ENCODE peak calls at places on chromosomes 7 and 10, in five cellular contexts. One of them, this sample, is unnamed.

GRCh38 chr7:121006731-121007315 is 18.3 kb downstream of the CPED1 start:
- DNase-seq in cardiac muscle cell: no peak
- DNase-seq in left lung: no peak
- DNase-seq in endothelial cell: peak
- DNase-seq in H1: no peak
- DNase-seq in this sample: no peak

GRCh38 chr7:31811650-31812461 is 124.8 kb downstream of the PPP1R17 start:
- DNase-seq in cardiac muscle cell: no peak
- DNase-seq in left lung: peak
- DNase-seq in endothelial cell: no peak
- DNase-seq in H1: no peak
- DNase-seq in this sample: no peak

GRCh38 chr10:16436367-16436757 is 448 bp upstream of the PTER start:
- DNase-seq in cardiac muscle cell: peak
- DNase-seq in left lung: peak
- DNase-seq in endothelial cell: no peak
- DNase-seq in H1: no peak
- DNase-seq in this sample: no peak

GRCh38 chr7:10685040-10685439 is 288.6 kb upstream of the PHF14 start:
- DNase-seq in cardiac muscle cell: no peak
- DNase-seq in left lung: no peak
- DNase-seq in endothelial cell: no peak
- DNase-seq in H1: no peak
- DNase-seq in this sample: no peak

GRCh38 chr7:64997927-64998391 is 7.1 kb upstream of the ZNF117 start:
- DNase-seq in cardiac muscle cell: peak
- DNase-seq in left lung: no peak
- DNase-seq in endothelial cell: no peak
- DNase-seq in H1: no peak
- DNase-seq in this sample: no peak

GRCh38 chr10:45181483-45181882 is 133.9 kb downstream of the OR13A1 start:
- DNase-seq in cardiac muscle cell: no peak
- DNase-seq in left lung: peak
- DNase-seq in endothelial cell: no peak
- DNase-seq in H1: no peak
- DNase-seq in this sample: no peak

GRCh38 chr10:91144961-91145360 is 75.5 kb upstream of the PCGF5 start:
- DNase-seq in cardiac muscle cell: no peak
- DNase-seq in left lung: no peak
- DNase-seq in endothelial cell: no peak
- DNase-seq in H1: no peak
- DNase-seq in this sample: no peak

GRCh38 chr7:75534727-75535307 is 42.7 kb downstream of the SPDYE5 start:
- DNase-seq in cardiac muscle cell: no peak
- DNase-seq in left lung: no peak
- DNase-seq in endothelial cell: no peak
- DNase-seq in H1: no peak
- DNase-seq in this sample: peak

GRCh38 chr10:128530301-128530700 is 404.1 kb upstream of the MKI67 start:
- DNase-seq in cardiac muscle cell: no peak
- DNase-seq in left lung: no peak
- DNase-seq in endothelial cell: peak
- DNase-seq in H1: no peak
- DNase-seq in this sample: no peak

GRCh38 chr7:140229591-140230516 is 53.1 kb upstream of the KDM7A start:
- DNase-seq in cardiac muscle cell: peak
- DNase-seq in left lung: peak
- DNase-seq in endothelial cell: peak
- DNase-seq in H1: no peak
- DNase-seq in this sample: no peak

GRCh38 chr7:86939197-86939814 is 120.1 kb downstream of the ELAPOR2 start:
- DNase-seq in cardiac muscle cell: peak
- DNase-seq in left lung: no peak
- DNase-seq in endothelial cell: peak
- DNase-seq in H1: no peak
- DNase-seq in this sample: no peak

GRCh38 chr10:84665211-84665610 is 336.8 kb downstream of the CCSER2 start:
- DNase-seq in cardiac muscle cell: no peak
- DNase-seq in left lung: no peak
- DNase-seq in endothelial cell: no peak
- DNase-seq in H1: no peak
- DNase-seq in this sample: no peak

GRCh38 chr10:84668186-84668763 is 339.9 kb downstream of the CCSER2 start:
- DNase-seq in cardiac muscle cell: no peak
- DNase-seq in left lung: peak
- DNase-seq in endothelial cell: no peak
- DNase-seq in H1: no peak
- DNase-seq in this sample: no peak

GRCh38 chr10:84660340-84661159 is 332.2 kb downstream of the CCSER2 start:
- DNase-seq in cardiac muscle cell: no peak
- DNase-seq in left lung: no peak
- DNase-seq in endothelial cell: no peak
- DNase-seq in H1: no peak
- DNase-seq in this sample: no peak

DNA sequence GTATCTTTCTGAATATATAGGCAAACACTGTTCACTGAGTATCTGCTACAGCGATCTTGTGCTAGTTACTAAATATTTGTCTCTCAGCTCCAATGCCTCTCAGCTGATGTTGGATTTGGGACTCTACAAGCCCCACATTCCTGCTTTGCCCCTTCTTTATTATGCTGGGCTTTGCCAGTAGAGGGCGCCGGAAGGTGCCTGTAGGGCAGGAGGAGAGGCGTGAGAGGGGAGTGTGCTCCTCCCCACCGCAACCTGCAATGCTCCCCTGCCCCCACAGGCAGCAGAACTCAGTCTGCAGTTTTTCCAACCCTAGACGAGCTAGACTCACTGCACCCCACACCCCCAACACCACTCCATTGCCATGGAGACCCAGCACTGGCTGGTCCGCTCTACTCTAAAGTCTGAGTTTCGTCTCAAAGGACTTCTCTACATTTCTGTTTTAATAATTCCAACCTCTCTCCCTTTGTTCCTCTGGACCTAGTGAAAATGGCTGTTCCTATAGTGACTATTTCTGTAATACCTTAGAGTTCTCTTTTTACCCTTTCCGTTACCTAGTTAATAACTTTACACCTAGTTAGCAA is 337.6 kb downstream of the CCSER2 start:
- DNase-seq in cardiac muscle cell: peak
- DNase-seq in left lung: no peak
- DNase-seq in endothelial cell: peak
- DNase-seq in H1: peak
- DNase-seq in this sample: no peak
- TF ChIP-seq CTCF in cardiac muscle cell: no peak
- TF ChIP-seq CTCF in left lung: peak
- TF ChIP-seq CTCF in endothelial cell: peak
- TF ChIP-seq CTCF in H1: peak
- TF ChIP-seq CTCF in this sample: peak

GRCh38 chr7:106522691-106523090 is 138.3 kb downstream of the CCDC71L start:
- DNase-seq in cardiac muscle cell: no peak
- DNase-seq in left lung: no peak
- DNase-seq in endothelial cell: no peak
- DNase-seq in H1: no peak
- DNase-seq in this sample: no peak

GRCh38 chr7:106523482-106523881 is 137.5 kb downstream of the CCDC71L start:
- DNase-seq in cardiac muscle cell: no peak
- DNase-seq in left lung: no peak
- DNase-seq in endothelial cell: no peak
- DNase-seq in H1: no peak
- DNase-seq in this sample: no peak

GRCh38 chr7:106521541-106521940 is 139.4 kb downstream of the CCDC71L start:
- DNase-seq in cardiac muscle cell: no peak
- DNase-seq in left lung: no peak
- DNase-seq in endothelial cell: no peak
- DNase-seq in H1: no peak
- DNase-seq in this sample: no peak

GRCh38 chr7:106518986-106519385 is 142.0 kb downstream of the CCDC71L start:
- DNase-seq in cardiac muscle cell: no peak
- DNase-seq in left lung: no peak
- DNase-seq in endothelial cell: no peak
- DNase-seq in H1: no peak
- DNase-seq in this sample: no peak

GRCh38 chr7:106521115-106521514 is 139.8 kb downstream of the CCDC71L start:
- DNase-seq in cardiac muscle cell: no peak
- DNase-seq in left lung: no peak
- DNase-seq in endothelial cell: no peak
- DNase-seq in H1: no peak
- DNase-seq in this sample: no peak
- TF ChIP-seq CTCF in cardiac muscle cell: no peak
- TF ChIP-seq CTCF in left lung: no peak
- TF ChIP-seq CTCF in endothelial cell: no peak
- TF ChIP-seq CTCF in H1: peak
- TF ChIP-seq CTCF in this sample: no peak

DNA sequence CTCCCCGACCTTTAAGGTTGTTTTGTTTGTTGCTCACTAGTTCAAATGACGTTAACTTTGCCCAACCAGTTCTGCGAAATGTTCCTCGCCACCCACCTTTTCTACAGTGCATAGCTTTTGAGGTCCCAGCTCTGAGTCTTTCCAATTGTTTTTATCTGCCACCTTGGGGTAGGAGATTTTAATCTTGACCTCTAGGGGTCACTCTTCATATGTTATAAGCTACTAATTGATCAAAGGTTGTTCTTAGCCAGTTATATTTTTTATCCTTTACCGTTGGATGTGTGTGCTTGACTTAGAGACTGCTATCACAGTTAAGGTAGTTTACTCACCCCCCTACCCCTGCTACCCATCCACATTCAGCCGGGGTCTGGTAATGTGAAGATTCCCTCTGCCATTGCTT is 372.4 kb downstream of the SUGCT start:
- DNase-seq in cardiac muscle cell: no peak
- DNase-seq in left lung: no peak
- DNase-seq in endothelial cell: no peak
- DNase-seq in H1: no peak
- DNase-seq in this sample: no peak
- TF ChIP-seq CTCF in cardiac muscle cell: peak
- TF ChIP-seq CTCF in left lung: peak
- TF ChIP-seq CTCF in endothelial cell: peak
- TF ChIP-seq CTCF in H1: no peak
- TF ChIP-seq CTCF in this sample: peak

GRCh38 chr7:48321319-48322010 is 150.2 kb downstream of the ABCA13 start:
- DNase-seq in cardiac muscle cell: no peak
- DNase-seq in left lung: no peak
- DNase-seq in endothelial cell: no peak
- DNase-seq in H1: no peak
- DNase-seq in this sample: no peak
- TF ChIP-seq CTCF in cardiac muscle cell: no peak
- TF ChIP-seq CTCF in left lung: no peak
- TF ChIP-seq CTCF in endothelial cell: no peak
- TF ChIP-seq CTCF in H1: no peak
- TF ChIP-seq CTCF in this sample: no peak

This sample was measured in type B pancreatic cell.